ENCODE peak calls at places on chromosomes 1 and 21, in nine cellular contexts. One of them, this sample, is unnamed.

GRCh38 chr1:173411835-173412742 is 65.0 kb upstream of the PRDX6 start:
- DNase-seq in thoracic aorta: no peak
- DNase-seq in IMR-90: peak; percentile 89
- DNase-seq in tibial nerve: no peak
- DNase-seq in neural progenitor cell: no peak
- DNase-seq in CD8-positive, alpha-beta memory T cell: no peak
- DNase-seq in mammary epithelial cell: no peak
- DNase-seq in Peyer's patch: no peak
- DNase-seq in mesendoderm: no peak
- DNase-seq in this sample: no peak

GRCh38 chr1:158248122-158248521 is 6.1 kb upstream of the CD1A start:
- DNase-seq in thoracic aorta: no peak
- DNase-seq in IMR-90: no peak
- DNase-seq in tibial nerve: peak; percentile 52
- DNase-seq in neural progenitor cell: no peak
- DNase-seq in CD8-positive, alpha-beta memory T cell: no peak
- DNase-seq in mammary epithelial cell: no peak
- DNase-seq in Peyer's patch: peak; percentile 85
- DNase-seq in mesendoderm: no peak
- DNase-seq in this sample: peak; percentile 27

GRCh38 chr21:38175321-38175720 is 81.5 kb upstream of the KCNJ15 start:
- DNase-seq in thoracic aorta: no peak
- DNase-seq in IMR-90: no peak
- DNase-seq in tibial nerve: no peak
- DNase-seq in neural progenitor cell: no peak
- DNase-seq in CD8-positive, alpha-beta memory T cell: no peak
- DNase-seq in mammary epithelial cell: no peak
- DNase-seq in Peyer's patch: no peak
- DNase-seq in mesendoderm: no peak
- DNase-seq in this sample: no peak

GRCh38 chr1:232678185-232678886 is 48.4 kb upstream of the SIPA1L2 start:
- DNase-seq in thoracic aorta: no peak
- DNase-seq in IMR-90: peak; percentile 65
- DNase-seq in tibial nerve: no peak
- DNase-seq in neural progenitor cell: no peak
- DNase-seq in CD8-positive, alpha-beta memory T cell: no peak
- DNase-seq in mammary epithelial cell: peak; percentile 89
- DNase-seq in Peyer's patch: no peak
- DNase-seq in mesendoderm: no peak
- DNase-seq in this sample: no peak

GRCh38 chr1:54842206-54842915 is 41.2 kb upstream of the TTC22 start:
- DNase-seq in thoracic aorta: no peak
- DNase-seq in IMR-90: no peak
- DNase-seq in tibial nerve: no peak
- DNase-seq in neural progenitor cell: no peak
- DNase-seq in CD8-positive, alpha-beta memory T cell: no peak
- DNase-seq in mammary epithelial cell: no peak
- DNase-seq in Peyer's patch: no peak
- DNase-seq in mesendoderm: no peak
- DNase-seq in this sample: no peak

GRCh38 chr1:182766881-182767645 is 22.5 kb upstream of the NPL start:
- DNase-seq in thoracic aorta: no peak
- DNase-seq in IMR-90: no peak
- DNase-seq in tibial nerve: no peak
- DNase-seq in neural progenitor cell: no peak
- DNase-seq in CD8-positive, alpha-beta memory T cell: no peak
- DNase-seq in mammary epithelial cell: no peak
- DNase-seq in Peyer's patch: no peak
- DNase-seq in mesendoderm: no peak
- DNase-seq in this sample: no peak

GRCh38 chr1:224106568-224107281 is 7.2 kb upstream of the FBXO28 start:
- DNase-seq in thoracic aorta: no peak
- DNase-seq in IMR-90: peak; percentile 56
- DNase-seq in tibial nerve: no peak
- DNase-seq in neural progenitor cell: peak; percentile 64
- DNase-seq in CD8-positive, alpha-beta memory T cell: no peak
- DNase-seq in mammary epithelial cell: peak; percentile 52
- DNase-seq in Peyer's patch: no peak
- DNase-seq in mesendoderm: peak; percentile 68
- DNase-seq in this sample: peak; percentile 7

GRCh38 chr1:18233176-18233864 is 125.7 kb downstream of the IGSF21 start:
- DNase-seq in thoracic aorta: no peak
- DNase-seq in IMR-90: no peak
- DNase-seq in tibial nerve: no peak
- DNase-seq in neural progenitor cell: no peak
- DNase-seq in CD8-positive, alpha-beta memory T cell: no peak
- DNase-seq in mammary epithelial cell: no peak
- DNase-seq in Peyer's patch: no peak
- DNase-seq in mesendoderm: peak; percentile 66
- DNase-seq in this sample: no peak

DNA sequence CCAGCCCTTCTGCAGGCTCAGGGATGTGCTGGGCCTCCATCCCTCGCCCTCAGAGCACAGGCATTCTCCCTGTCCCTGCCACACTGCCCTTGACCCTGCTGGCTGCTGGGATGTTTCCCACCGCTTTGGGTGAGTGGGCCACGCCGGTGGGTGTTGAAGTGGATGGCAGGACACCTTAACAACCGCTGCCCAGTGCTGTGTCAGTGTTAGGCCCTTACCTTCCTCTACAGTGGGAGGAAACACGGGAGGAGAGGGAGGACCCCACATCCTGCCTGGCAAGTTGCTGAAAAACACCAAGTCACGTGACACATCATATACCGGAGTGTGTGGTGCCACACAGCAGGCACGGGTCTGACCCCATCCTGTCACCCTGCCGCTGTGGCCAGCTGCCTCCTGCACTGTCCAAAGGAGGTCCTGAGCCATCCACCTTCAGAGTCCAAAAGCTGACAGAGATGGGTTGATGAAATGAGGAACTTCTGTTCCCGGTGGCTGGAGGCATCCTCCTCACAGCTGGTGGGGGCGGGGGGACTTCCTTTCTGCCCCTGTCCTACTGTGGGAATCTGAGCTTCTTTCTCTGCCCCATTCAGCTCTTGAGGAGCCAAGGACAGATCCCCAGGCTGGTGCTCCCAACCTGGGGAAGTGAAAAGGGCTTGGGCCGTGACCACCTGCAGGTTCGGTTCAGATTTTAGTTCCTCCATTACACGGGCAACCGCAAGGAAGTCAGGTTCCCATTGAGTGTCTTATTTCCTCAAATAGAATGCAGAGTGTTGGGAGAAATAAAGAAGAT is 3.2 kb upstream of the THEMIS2 start:
- DNase-seq in thoracic aorta: no peak
- DNase-seq in IMR-90: no peak
- DNase-seq in tibial nerve: no peak
- DNase-seq in neural progenitor cell: no peak
- DNase-seq in CD8-positive, alpha-beta memory T cell: peak; percentile 45
- DNase-seq in mammary epithelial cell: no peak
- DNase-seq in Peyer's patch: peak; percentile 80
- DNase-seq in mesendoderm: no peak
- DNase-seq in this sample: peak; percentile 60
- H3K4me3 ChIP-seq in thoracic aorta: peak overlapping the region; percentile 5
- H3K4me3 ChIP-seq in IMR-90: no peak overlapping the region
- H3K4me3 ChIP-seq in tibial nerve: no peak overlapping the region
- H3K4me3 ChIP-seq in neural progenitor cell: no peak overlapping the region
- H3K4me3 ChIP-seq in CD8-positive, alpha-beta memory T cell: peak overlapping the region; percentile 56
- H3K4me3 ChIP-seq in mammary epithelial cell: no peak overlapping the region
- H3K4me3 ChIP-seq in Peyer's patch: no peak overlapping the region
- H3K4me3 ChIP-seq in mesendoderm: no peak overlapping the region
- H3K4me3 ChIP-seq in this sample: peak overlapping the region; percentile 62

GRCh38 chr1:107251083-107251482 is 110.2 kb downstream of the NTNG1 start:
- DNase-seq in thoracic aorta: no peak
- DNase-seq in IMR-90: no peak
- DNase-seq in tibial nerve: no peak
- DNase-seq in neural progenitor cell: no peak
- DNase-seq in CD8-positive, alpha-beta memory T cell: no peak
- DNase-seq in mammary epithelial cell: no peak
- DNase-seq in Peyer's patch: no peak
- DNase-seq in mesendoderm: no peak
- DNase-seq in this sample: no peak

GRCh38 chr1:107246775-107247345 is 106.0 kb downstream of the NTNG1 start:
- DNase-seq in thoracic aorta: no peak
- DNase-seq in IMR-90: no peak
- DNase-seq in tibial nerve: no peak
- DNase-seq in neural progenitor cell: no peak
- DNase-seq in CD8-positive, alpha-beta memory T cell: no peak
- DNase-seq in mammary epithelial cell: no peak
- DNase-seq in Peyer's patch: no peak
- DNase-seq in mesendoderm: peak; percentile 42
- DNase-seq in this sample: no peak

GRCh38 chr1:107244734-107245495 is 104.1 kb downstream of the NTNG1 start:
- DNase-seq in thoracic aorta: no peak
- DNase-seq in IMR-90: no peak
- DNase-seq in tibial nerve: no peak
- DNase-seq in neural progenitor cell: no peak
- DNase-seq in CD8-positive, alpha-beta memory T cell: no peak
- DNase-seq in mammary epithelial cell: no peak
- DNase-seq in Peyer's patch: no peak
- DNase-seq in mesendoderm: no peak
- DNase-seq in this sample: no peak

GRCh38 chr1:107250169-107250568 is 109.3 kb downstream of the NTNG1 start:
- DNase-seq in thoracic aorta: no peak
- DNase-seq in IMR-90: no peak
- DNase-seq in tibial nerve: no peak
- DNase-seq in neural progenitor cell: no peak
- DNase-seq in CD8-positive, alpha-beta memory T cell: no peak
- DNase-seq in mammary epithelial cell: peak; percentile 82
- DNase-seq in Peyer's patch: no peak
- DNase-seq in mesendoderm: peak; percentile 43
- DNase-seq in this sample: no peak

DNA sequence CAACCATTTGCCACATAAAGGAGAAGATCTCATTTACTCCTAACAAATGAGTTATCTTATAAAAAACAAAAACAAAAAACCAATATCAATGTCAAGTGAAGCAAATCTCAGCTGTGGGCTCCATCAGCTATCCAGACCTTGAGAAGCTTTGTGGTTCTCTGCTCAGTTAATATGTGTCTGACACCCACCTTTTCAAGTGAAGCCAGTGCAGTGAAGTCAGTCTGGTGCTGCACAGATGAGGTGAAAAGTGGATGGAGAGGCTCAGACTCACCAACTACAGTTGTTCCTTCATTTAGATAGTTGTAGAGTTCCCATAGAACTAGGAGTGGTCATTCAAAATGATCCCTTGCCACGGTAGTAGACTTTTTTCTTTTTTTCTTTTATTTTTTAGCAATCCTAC is 106.8 kb downstream of the NTNG1 start:
- DNase-seq in thoracic aorta: no peak
- DNase-seq in IMR-90: no peak
- DNase-seq in tibial nerve: no peak
- DNase-seq in neural progenitor cell: no peak
- DNase-seq in CD8-positive, alpha-beta memory T cell: no peak
- DNase-seq in mammary epithelial cell: no peak
- DNase-seq in Peyer's patch: no peak
- DNase-seq in mesendoderm: no peak
- DNase-seq in this sample: no peak
- H3K4me1 ChIP-seq in thoracic aorta: no peaks in the 10 kb centered on the region
- H3K4me1 ChIP-seq in IMR-90: no peaks in the 10 kb centered on the region
- H3K4me1 ChIP-seq in tibial nerve: no peaks in the 10 kb centered on the region
- H3K4me1 ChIP-seq in neural progenitor cell: peaks cover 2% of the 10 kb centered on the region
- H3K4me1 ChIP-seq in CD8-positive, alpha-beta memory T cell: no peaks in the 10 kb centered on the region
- H3K4me1 ChIP-seq in mammary epithelial cell: peaks cover 14% of the 10 kb centered on the region
- H3K4me1 ChIP-seq in Peyer's patch: no peaks in the 10 kb centered on the region
- H3K4me1 ChIP-seq in mesendoderm: no peaks in the 10 kb centered on the region
- H3K4me1 ChIP-seq in this sample: no peaks in the 10 kb centered on the region

GRCh38 chr1:201288765-201289164 is 5.5 kb downstream of the PKP1 start:
- DNase-seq in thoracic aorta: no peak
- DNase-seq in IMR-90: no peak
- DNase-seq in tibial nerve: no peak
- DNase-seq in neural progenitor cell: no peak
- DNase-seq in CD8-positive, alpha-beta memory T cell: no peak
- DNase-seq in mammary epithelial cell: peak; percentile 67
- DNase-seq in Peyer's patch: no peak
- DNase-seq in mesendoderm: no peak
- DNase-seq in this sample: no peak

GRCh38 chr1:201286445-201286844 is 3.1 kb downstream of the PKP1 start:
- DNase-seq in thoracic aorta: no peak
- DNase-seq in IMR-90: no peak
- DNase-seq in tibial nerve: no peak
- DNase-seq in neural progenitor cell: no peak
- DNase-seq in CD8-positive, alpha-beta memory T cell: no peak
- DNase-seq in mammary epithelial cell: no peak
- DNase-seq in Peyer's patch: no peak
- DNase-seq in mesendoderm: no peak
- DNase-seq in this sample: no peak

GRCh38 chr1:201285846-201286245 is 2.5 kb downstream of the PKP1 start:
- DNase-seq in thoracic aorta: no peak
- DNase-seq in IMR-90: no peak
- DNase-seq in tibial nerve: no peak
- DNase-seq in neural progenitor cell: no peak
- DNase-seq in CD8-positive, alpha-beta memory T cell: no peak
- DNase-seq in mammary epithelial cell: no peak
- DNase-seq in Peyer's patch: no peak
- DNase-seq in mesendoderm: peak; percentile 18
- DNase-seq in this sample: no peak

GRCh38 chr1:201290551-201290950 is 7.2 kb downstream of the PKP1 start:
- DNase-seq in thoracic aorta: no peak
- DNase-seq in IMR-90: no peak
- DNase-seq in tibial nerve: no peak
- DNase-seq in neural progenitor cell: no peak
- DNase-seq in CD8-positive, alpha-beta memory T cell: no peak
- DNase-seq in mammary epithelial cell: no peak
- DNase-seq in Peyer's patch: no peak
- DNase-seq in mesendoderm: no peak
- DNase-seq in this sample: no peak

DNA sequence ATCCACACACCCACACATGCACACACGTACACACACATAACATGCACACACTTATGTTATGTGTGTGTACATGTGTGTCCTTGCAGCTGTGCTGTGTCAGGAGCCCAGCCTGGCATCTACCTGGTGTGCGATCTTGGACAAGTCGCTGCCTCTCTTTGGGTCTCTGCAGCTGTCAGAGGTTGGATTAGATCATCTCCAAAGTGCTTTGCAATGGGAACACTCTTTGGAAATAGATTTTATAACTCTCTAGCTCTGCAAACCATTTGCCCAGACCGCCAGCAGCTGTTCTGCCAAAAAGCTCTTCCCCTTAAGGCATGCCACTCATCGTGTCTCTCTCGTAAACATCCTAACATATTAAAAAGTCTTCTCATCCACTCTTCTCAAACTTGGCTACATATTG is 4.7 kb downstream of the PKP1 start:
- DNase-seq in thoracic aorta: no peak
- DNase-seq in IMR-90: no peak
- DNase-seq in tibial nerve: no peak
- DNase-seq in neural progenitor cell: no peak
- DNase-seq in CD8-positive, alpha-beta memory T cell: no peak
- DNase-seq in mammary epithelial cell: no peak
- DNase-seq in Peyer's patch: no peak
- DNase-seq in mesendoderm: no peak
- DNase-seq in this sample: no peak
- H3K27me3 ChIP-seq in thoracic aorta: no peaks in the 10 kb centered on the region
- H3K27me3 ChIP-seq in IMR-90: peaks cover 84% of the 10 kb centered on the region
- H3K27me3 ChIP-seq in tibial nerve: peaks cover 27% of the 10 kb centered on the region
- H3K27me3 ChIP-seq in neural progenitor cell: peaks cover 20% of the 10 kb centered on the region
- H3K27me3 ChIP-seq in CD8-positive, alpha-beta memory T cell: peaks cover 7% of the 10 kb centered on the region
- H3K27me3 ChIP-seq in mammary epithelial cell: no peaks in the 10 kb centered on the region
- H3K27me3 ChIP-seq in Peyer's patch: peaks cover 9% of the 10 kb centered on the region
- H3K27me3 ChIP-seq in mesendoderm: peaks cover 2% of the 10 kb centered on the region
- H3K27me3 ChIP-seq in this sample: no peaks in the 10 kb centered on the region

DNA sequence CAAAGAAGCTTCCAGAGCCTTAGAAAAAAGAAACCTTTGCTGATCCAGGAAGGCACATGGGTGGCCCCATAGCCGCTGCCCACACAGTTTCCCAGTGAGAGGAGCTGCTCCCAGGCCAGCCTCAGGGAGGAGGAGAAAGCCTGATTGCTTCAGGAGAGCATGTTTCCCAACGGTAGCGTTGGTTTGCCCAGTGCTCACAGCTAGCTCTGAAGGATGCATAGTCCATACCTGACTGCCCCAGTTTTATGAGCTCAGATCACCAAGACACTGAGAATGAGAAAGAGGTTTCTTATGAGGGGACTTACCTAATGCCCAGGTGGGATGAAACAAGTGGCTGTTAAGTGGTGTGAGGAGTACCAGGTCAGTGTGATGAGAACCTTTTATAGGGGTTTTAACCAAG is at the start of gene CRNN:
- DNase-seq in thoracic aorta: no peak
- DNase-seq in IMR-90: no peak
- DNase-seq in tibial nerve: no peak
- DNase-seq in neural progenitor cell: no peak
- DNase-seq in CD8-positive, alpha-beta memory T cell: no peak
- DNase-seq in mammary epithelial cell: no peak
- DNase-seq in Peyer's patch: no peak
- DNase-seq in mesendoderm: no peak
- DNase-seq in this sample: no peak
- H3K4me3 ChIP-seq in thoracic aorta: no peak within 1 kb of the TSS
- H3K4me3 ChIP-seq in IMR-90: no peak within 1 kb of the TSS
- H3K4me3 ChIP-seq in tibial nerve: no peak within 1 kb of the TSS
- H3K4me3 ChIP-seq in neural progenitor cell: no peak within 1 kb of the TSS
- H3K4me3 ChIP-seq in CD8-positive, alpha-beta memory T cell: no peak within 1 kb of the TSS
- H3K4me3 ChIP-seq in mammary epithelial cell: no peak within 1 kb of the TSS
- H3K4me3 ChIP-seq in Peyer's patch: no peak within 1 kb of the TSS
- H3K4me3 ChIP-seq in mesendoderm: no peak within 1 kb of the TSS
- H3K4me3 ChIP-seq in this sample: no peak within 1 kb of the TSS

This sample was measured in naive thymus-derived CD4-positive, alpha-beta T cell.